ENCODE peak calls at places on chromosome 15, in eight cellular contexts. O is glutamatergic neuron, E is heart right ventricle, D is OCI-LY7, I is H9, X is NB4, W is uterus, N is stomach. P is an unnamed sample.
A peak's percentile ranks its signal among the peaks of the same experiment; 100 is the strongest.

GRCh38 chr15:93291380-93291779 is 202.4 kb upstream of the RGMA start:
- DNase-seq in O (no peak), E (no peak), D (no peak), I (no peak), X (no peak), W (no peak), N (no peak), P (peak; percentile 51)

GRCh38 chr15:75835990-75836952 is 7.0 kb upstream of the UBE2Q2 start:
- DNase-seq in O (no peak), E (no peak), D (no peak), I (no peak), X (peak; percentile 66), W (no peak), N (no peak), P (no peak)

GRCh38 chr15:101479851-101480612 is 9.5 kb downstream of the PCSK6 start:
- DNase-seq in O (peak; percentile 48), E (no peak), D (no peak), I (no peak), X (no peak), W (no peak), N (no peak), P (no peak)

GRCh38 chr15:79541176-79541575 is 109.0 kb downstream of the MINAR1 start:
- DNase-seq in O (peak; percentile 51), E (no peak), D (no peak), I (no peak), X (no peak), W (no peak), N (no peak), P (no peak)

GRCh38 chr15:91342091-91342490 is 242.0 kb downstream of the SV2B start:
- DNase-seq in O (no peak), E (no peak), D (no peak), I (no peak), X (no peak), W (no peak), N (no peak), P (no peak)

GRCh38 chr15:73965094-73965729 is 26.9 kb downstream of the STOML1 start:
- DNase-seq in O (peak; percentile 76), E (no peak), D (peak; percentile 16), I (peak; percentile 67), X (no peak), W (no peak), N (no peak), P (no peak)

GRCh38 chr15:60972301-60972700 is 256.8 kb downstream of the RORA start:
- DNase-seq in O (no peak), E (no peak), D (no peak), I (no peak), X (no peak), W (no peak), N (no peak), P (no peak)

GRCh38 chr15:59232476-59232875 is 25.8 kb downstream of the LDHAL6B start:
- DNase-seq in O (no peak), E (no peak), D (no peak), I (no peak), X (no peak), W (no peak), N (no peak), P (no peak)

GRCh38 chr15:57085267-57085666 is 166.8 kb downstream of the TCF12 start:
- DNase-seq in O (no peak), E (no peak), D (no peak), I (no peak), X (no peak), W (no peak), N (no peak), P (no peak)

GRCh38 chr15:85746641-85747040 is 48.1 kb downstream of the KLHL25 start:
- DNase-seq in O (no peak), E (no peak), D (no peak), I (no peak), X (no peak), W (peak; percentile 13), N (no peak), P (peak; percentile 69)

GRCh38 chr15:47887181-47887580 is 169.9 kb downstream of the SEMA6D start:
- DNase-seq in O (no peak), E (no peak), D (no peak), I (no peak), X (no peak), W (no peak), N (no peak), P (no peak)

GRCh38 chr15:79314811-79315210 is 3.9 kb downstream of the TMED3 start:
- DNase-seq in O (no peak), E (no peak), D (no peak), I (no peak), X (no peak), W (no peak), N (peak; percentile 84), P (no peak)

GRCh38 chr15:57285386-57285785 is 90.9 kb upstream of the CGNL1 start:
- DNase-seq in O (no peak), E (no peak), D (no peak), I (no peak), X (no peak), W (no peak), N (no peak), P (no peak)

GRCh38 chr15:91522609-91523332 is 330.7 kb upstream of the SLCO3A1 start:
- DNase-seq in O (no peak), E (peak; percentile 14), D (no peak), I (no peak), X (peak; percentile 22), W (no peak), N (no peak), P (no peak)

GRCh38 chr15:78040653-78041244 is 36.8 kb downstream of the TBC1D2B start:
- DNase-seq in O (no peak), E (no peak), D (no peak), I (no peak), X (no peak), W (no peak), N (no peak), P (no peak)

GRCh38 chr15:63933522-63933921 is 99.8 kb upstream of the HERC1 start:
- DNase-seq in O (no peak), E (no peak), D (no peak), I (no peak), X (peak; percentile 54), W (no peak), N (no peak), P (no peak)

GRCh38 chr15:53586815-53587214 is 172.6 kb downstream of the WDR72 start:
- DNase-seq in O (peak; percentile 81), E (no peak), D (peak; percentile 11), I (peak; percentile 81), X (peak; percentile 56), W (no peak), N (peak; percentile 31), P (no peak)

GRCh38 chr15:61824291-61824690 is 236.0 kb downstream of the VPS13C start:
- DNase-seq in O (no peak), E (no peak), D (no peak), I (no peak), X (no peak), W (no peak), N (no peak), P (no peak)

GRCh38 chr15:67132276-67132675 is 66.9 kb downstream of the SMAD3 start:
- DNase-seq in O (no peak), E (no peak), D (no peak), I (no peak), X (no peak), W (no peak), N (no peak), P (no peak)

GRCh38 chr15:31125061-31125460 is 23.5 kb upstream of the TRPM1 start:
- DNase-seq in O (no peak), E (no peak), D (no peak), I (no peak), X (no peak), W (no peak), N (no peak), P (no peak)

GRCh38 chr15:65323071-65323511 is 18.6 kb downstream of the RNU5B-1 start:
- DNase-seq in O (peak; percentile 70), E (peak; percentile 79), D (no peak), I (no peak), X (no peak), W (no peak), N (no peak), P (no peak)

DNA sequence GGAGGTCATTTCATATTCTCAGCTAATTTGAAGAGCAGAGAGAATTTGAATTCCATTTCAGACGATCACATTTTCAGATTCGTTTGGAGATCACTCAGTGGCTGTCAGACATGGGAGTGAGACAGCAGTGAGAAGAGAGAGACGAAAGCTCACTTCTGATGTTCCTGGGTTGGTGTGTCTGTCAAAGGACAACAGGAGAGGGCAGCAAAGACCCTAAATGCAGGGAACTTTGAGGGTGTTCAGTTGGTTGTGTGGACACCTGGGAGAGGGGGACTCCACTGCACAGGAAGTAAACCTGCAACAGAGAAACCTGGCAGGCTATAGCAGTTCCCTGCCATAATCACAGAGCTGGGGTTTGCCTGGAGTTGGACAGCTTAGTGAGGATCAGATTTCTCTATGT is 675.1 kb downstream of the SQOR start:
- DNase-seq in O (no peak), E (no peak), D (no peak), I (peak; percentile 39), X (no peak), W (no peak), N (no peak), P (no peak)
- TF ChIP-seq CTCF in O (no peak), E (no peak), D (no peak), I (peak; percentile 52), X (no peak), W (no peak), N (no peak), P (no peak)

GRCh38 chr15:28998511-28998910 is 112.7 kb downstream of the APBA2 start:
- DNase-seq in O (no peak), E (no peak), D (no peak), I (no peak), X (no peak), W (no peak), N (no peak), P (no peak)
- TF ChIP-seq CTCF in O (no peak), E (no peak), D (no peak), I (peak; percentile 23), X (no peak), W (no peak), N (no peak), P (no peak)

GRCh38 chr15:37789392-37789776 is 145.1 kb upstream of the TMCO5A start:
- DNase-seq in O (no peak), E (no peak), D (no peak), I (no peak), X (no peak), W (no peak), N (no peak), P (no peak)
- TF ChIP-seq CTCF in O (no peak), E (no peak), D (peak; percentile 21), I (peak; percentile 15), X (no peak), W (no peak), N (no peak), P (no peak)

GRCh38 chr15:28019594-28020320 is 79.4 kb downstream of the OCA2 start:
- DNase-seq in O (peak; percentile 50), E (no peak), D (no peak), I (peak; percentile 47), X (no peak), W (no peak), N (no peak), P (no peak)

GRCh38 chr15:28022961-28023360 is 76.2 kb downstream of the OCA2 start:
- DNase-seq in O (no peak), E (no peak), D (no peak), I (no peak), X (no peak), W (no peak), N (no peak), P (no peak)

GRCh38 chr15:28020644-28021043 is 78.5 kb downstream of the OCA2 start:
- DNase-seq in O (no peak), E (no peak), D (no peak), I (no peak), X (no peak), W (no peak), N (no peak), P (no peak)

GRCh38 chr15:28022181-28022580 is 76.9 kb downstream of the OCA2 start:
- DNase-seq in O (no peak), E (no peak), D (no peak), I (no peak), X (no peak), W (no peak), N (no peak), P (no peak)

GRCh38 chr15:28021281-28022039 is 77.7 kb downstream of the OCA2 start:
- DNase-seq in O (no peak), E (peak; percentile 34), D (no peak), I (peak; percentile 79), X (peak; percentile 43), W (no peak), N (no peak), P (peak; percentile 92)
- TF ChIP-seq CTCF in O (peak; percentile 49), E (peak; percentile 52), D (peak; percentile 37), I (peak; percentile 82), X (peak; percentile 52), W (peak; percentile 12), N (peak; percentile 18), P (peak; percentile 65)